ENCODE peak calls at places on chromosomes 12 and 14, in nine cellular contexts. T, Q, J, D, R, A, G, I and U are unnamed samples.

GRCh38 chr14:102902086-102902485 is 20.4 kb upstream of the AMN start:
- DNase-seq in G (peak), D (no peak), A (no peak), T (no peak), Q (no peak), I (no peak), R (no peak), J (no peak), U (no peak)

GRCh38 chr14:68782091-68782981 is 10.5 kb downstream of the ZFP36L1 start:
- DNase-seq in T (no peak), I (no peak), Q (no peak), G (no peak), R (no peak), D (no peak), J (no peak), A (no peak), U (no peak)

GRCh38 chr14:64646103-64646502 is 58.1 kb upstream of the PLEKHG3 start:
- DNase-seq in R (no peak), T (no peak), D (no peak), I (no peak), A (no peak), J (no peak), Q (peak), G (no peak), U (no peak)

GRCh38 chr12:79732647-79733046 is 41.9 kb upstream of the PAWR start:
- DNase-seq in I (no peak), T (no peak), G (no peak), D (no peak), J (no peak), R (no peak), A (no peak), Q (no peak), U (no peak)

GRCh38 chr14:51650721-51651387 is 856 bp upstream of the FRMD6 start:
- DNase-seq in G (no peak), R (no peak), D (no peak), A (no peak), I (no peak), T (no peak), J (no peak), Q (peak), U (no peak)

GRCh38 chr12:130971871-130972588 is 18.3 kb downstream of the ADGRD1 start:
- DNase-seq in Q (no peak), T (no peak), J (no peak), A (no peak), G (no peak), I (no peak), D (no peak), R (no peak), U (no peak)

GRCh38 chr12:55955800-55956508 is 9.9 kb downstream of the PMEL start:
- DNase-seq in T (no peak), D (peak), R (peak), A (no peak), I (no peak), Q (peak), G (no peak), J (no peak), U (no peak)

GRCh38 chr12:53624453-53624852 is 1.7 kb downstream of the ATF7 start:
- DNase-seq in T (no peak), G (no peak), R (no peak), J (no peak), D (no peak), A (no peak), I (no peak), Q (peak), U (no peak)